ENCODE peak calls at places on chromosome 20, in four cellular contexts. W, Y, G and U are unnamed samples.

GRCh38 chr20:40591104-40591503 is 97.9 kb downstream of the MAFB start:
- DNase-seq in W (no peak), Y (no peak), G (no peak), U (no peak)

GRCh38 chr20:5662769-5663168 is 87.4 kb upstream of the SHLD1 start:
- DNase-seq in W (no peak), Y (no peak), G (no peak), U (no peak)

GRCh38 chr20:2005831-2006426 is 12.1 kb upstream of the PDYN start:
- DNase-seq in W (peak; percentile 62), Y (peak; percentile 67), G (peak; percentile 63), U (peak; percentile 46)

GRCh38 chr20:57655812-57656161 is 35.6 kb upstream of the ZBP1 start:
- DNase-seq in W (no peak), Y (no peak), G (no peak), U (no peak)

GRCh38 chr20:6298049-6298448 is 175.2 kb upstream of the FERMT1 start:
- DNase-seq in W (no peak), Y (no peak), G (no peak), U (no peak)

GRCh38 chr20:4227085-4227821 is 211.9 kb upstream of the RNF24 start:
- DNase-seq in W (no peak), Y (no peak), G (no peak), U (no peak)

GRCh38 chr20:22312744-22313346 is 271.5 kb downstream of the FOXA2 start:
- DNase-seq in W (peak; percentile 43), Y (no peak), G (no peak), U (peak; percentile 60)

GRCh38 chr20:37944456-37944981 is 41.6 kb downstream of the VSTM2L start:
- DNase-seq in W (no peak), Y (no peak), G (no peak), U (no peak)

GRCh38 chr20:22821081-22821480 is 214.0 kb upstream of the SSTR4 start:
- DNase-seq in W (no peak), Y (no peak), G (no peak), U (no peak)

GRCh38 chr20:62489186-62489939 is 13.6 kb upstream of the GATA5 start:
- DNase-seq in W (no peak), Y (peak; percentile 84), G (no peak), U (no peak)

GRCh38 chr20:57999465-58000111 is 228.9 kb downstream of the ANKRD60 start:
- DNase-seq in W (peak; percentile 37), Y (peak; percentile 4), G (no peak), U (peak; percentile 78)

GRCh38 chr20:24768977-24769675 is 179.9 kb upstream of the CST7 start:
- DNase-seq in W (peak; percentile 0), Y (no peak), G (no peak), U (no peak)

GRCh38 chr20:35006531-35006971 is 50.9 kb downstream of the MYH7B start:
- DNase-seq in W (no peak), Y (peak; percentile 22), G (no peak), U (no peak)

GRCh38 chr20:9977629-9978028 is 57.2 kb upstream of the ANKEF1 start:
- DNase-seq in W (no peak), Y (no peak), G (no peak), U (no peak)

GRCh38 chr20:10369723-10370090 is 64.3 kb downstream of the MKKS start:
- DNase-seq in W (peak; percentile 7), Y (no peak), G (no peak), U (peak; percentile 80)

GRCh38 chr20:24376523-24377085 is 92.8 kb upstream of the SYNDIG1 start:
- DNase-seq in W (no peak), Y (no peak), G (no peak), U (no peak)

GRCh38 chr20:5065489-5066383 is 54.0 kb downstream of the PCNA start:
- DNase-seq in W (peak; percentile 91), Y (no peak), G (peak; percentile 66), U (peak; percentile 75)

GRCh38 chr20:62723768-62724420 is 15.3 kb downstream of the NTSR1 start:
- DNase-seq in W (no peak), Y (no peak), G (peak; percentile 8), U (no peak)

GRCh38 chr20:57680131-57680716 is 29.6 kb downstream of the PMEPA1 start:
- DNase-seq in W (no peak), Y (no peak), G (no peak), U (no peak)

GRCh38 chr20:33731693-33732165 is at the start of gene ZNF341:
- DNase-seq in W (peak; percentile 92), Y (peak; percentile 93), G (peak; percentile 92), U (peak; percentile 74)

GRCh38 chr20:33736962-33737361 is 5.2 kb downstream of the ZNF341 start:
- DNase-seq in W (no peak), Y (no peak), G (no peak), U (no peak)

GRCh38 chr20:33730946-33731692 is 677 bp upstream of the ZNF341 start:
- DNase-seq in W (peak; percentile 10), Y (no peak), G (no peak), U (no peak)

GRCh38 chr20:33732166-33732970 is 572 bp downstream of the ZNF341 start:
- DNase-seq in W (peak; percentile 92), Y (peak; percentile 96), G (peak; percentile 89), U (peak; percentile 76)

DNA sequence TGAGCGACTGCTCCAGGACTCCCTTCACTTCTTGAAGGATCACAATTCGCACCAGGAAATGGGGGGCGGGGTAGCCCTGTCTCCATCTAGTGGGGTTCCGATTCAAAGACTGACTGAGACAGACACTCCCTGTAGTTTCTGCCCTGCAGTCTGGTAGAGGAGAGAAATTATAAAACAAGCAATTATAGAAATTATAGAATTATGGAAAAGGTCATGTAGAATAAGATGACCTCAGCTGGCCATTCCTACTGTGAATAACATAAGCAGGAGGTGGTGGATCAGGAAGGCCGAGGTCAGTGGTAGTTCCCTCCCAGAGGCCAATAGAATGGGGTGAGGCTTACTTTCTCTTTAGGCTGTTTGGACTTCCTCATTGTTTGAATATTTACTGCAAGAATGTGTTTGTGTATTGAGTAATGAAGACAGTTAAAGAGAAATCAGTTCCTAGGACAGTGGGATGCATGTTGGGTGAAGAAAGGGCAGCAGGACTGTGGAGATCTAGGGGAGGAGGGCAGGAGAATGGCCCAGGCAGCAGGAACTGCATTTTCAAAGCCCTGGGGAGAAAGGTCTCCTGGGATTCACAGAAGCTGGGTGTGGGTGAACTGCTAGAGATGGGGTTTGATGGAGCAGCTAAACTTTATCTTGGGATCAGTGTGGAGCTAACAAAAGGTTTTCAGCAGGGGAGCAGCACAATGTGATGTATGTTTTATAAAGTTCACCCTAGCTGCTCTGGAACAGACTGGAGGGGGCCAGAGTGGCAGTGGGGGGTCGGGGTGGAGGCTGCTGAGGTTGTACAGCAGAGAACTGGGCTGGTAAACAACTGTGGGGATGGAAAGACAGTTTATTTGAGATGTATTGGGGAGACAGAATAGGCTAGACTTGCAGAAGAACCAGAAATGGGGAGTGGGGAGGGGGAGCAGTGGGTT is 2.1 kb downstream of the ZNF341 start:
- DNase-seq in W (peak; percentile 63), Y (peak; percentile 62), G (no peak), U (peak; percentile 53)
- TF ChIP-seq POLR2A in W (no peak), Y (peak; percentile 34), G (no peak), U (no peak)

DNA sequence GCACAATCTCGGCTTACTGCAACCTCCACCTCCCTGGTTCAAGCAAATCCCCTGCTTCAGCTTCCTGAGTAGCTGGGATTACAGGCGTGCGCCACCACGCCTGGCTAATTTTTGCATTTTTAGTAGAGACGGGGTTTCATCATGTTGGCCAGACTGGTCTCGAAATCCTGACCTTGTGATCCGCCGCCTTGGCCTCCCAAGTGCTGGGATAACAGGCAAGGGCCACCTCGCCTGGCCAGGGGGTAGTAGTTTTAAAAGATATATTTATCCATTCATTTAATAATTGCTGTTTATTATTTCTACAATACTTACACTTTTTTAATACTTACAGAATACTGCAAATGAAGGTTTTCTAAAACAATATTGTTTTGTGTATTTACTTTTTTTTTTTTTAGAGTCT is 15.5 kb upstream of the DDX27 start:
- DNase-seq in W (no peak), Y (no peak), G (no peak), U (no peak)
- H3K36me3 ChIP-seq in W (no peaks in the 10 kb centered on the region), Y (no peaks in the 10 kb centered on the region), G (no peaks in the 10 kb centered on the region), U (no peaks in the 10 kb centered on the region)

GRCh38 chr20:7855545-7855944 is 84.7 kb downstream of the HAO1 start:
- DNase-seq in W (no peak), Y (no peak), G (no peak), U (no peak)
- TF ChIP-seq POLR2A in W (no peak), Y (no peak), G (no peak), U (no peak)

DNA sequence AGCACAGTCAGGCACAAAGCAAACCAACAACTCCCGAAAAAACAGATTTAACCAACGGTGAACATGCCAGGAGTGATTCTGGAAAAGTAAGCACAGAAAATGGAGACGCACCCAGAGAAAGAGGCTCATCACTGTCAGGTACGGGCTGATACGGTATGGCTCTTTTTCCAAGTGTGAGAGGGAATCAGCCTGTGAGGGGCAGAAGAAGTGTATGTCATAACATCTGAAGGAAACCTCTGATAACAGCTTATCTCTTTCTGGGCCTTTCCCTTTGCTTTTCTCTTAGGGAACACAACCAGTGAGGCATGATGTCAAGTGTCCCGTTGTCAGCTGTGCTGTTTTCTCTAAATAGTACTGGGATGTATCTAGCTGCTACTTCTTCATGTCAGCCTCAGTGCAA is 32.1 kb downstream of the ARFGEF2 start:
- DNase-seq in W (no peak), Y (no peak), G (no peak), U (no peak)
- H3K36me3 ChIP-seq in W (peaks cover 6% of the 10 kb centered on the region), Y (peaks cover 96% of the 10 kb centered on the region), G (peaks cover 91% of the 10 kb centered on the region), U (peaks cover 25% of the 10 kb centered on the region)

DNA sequence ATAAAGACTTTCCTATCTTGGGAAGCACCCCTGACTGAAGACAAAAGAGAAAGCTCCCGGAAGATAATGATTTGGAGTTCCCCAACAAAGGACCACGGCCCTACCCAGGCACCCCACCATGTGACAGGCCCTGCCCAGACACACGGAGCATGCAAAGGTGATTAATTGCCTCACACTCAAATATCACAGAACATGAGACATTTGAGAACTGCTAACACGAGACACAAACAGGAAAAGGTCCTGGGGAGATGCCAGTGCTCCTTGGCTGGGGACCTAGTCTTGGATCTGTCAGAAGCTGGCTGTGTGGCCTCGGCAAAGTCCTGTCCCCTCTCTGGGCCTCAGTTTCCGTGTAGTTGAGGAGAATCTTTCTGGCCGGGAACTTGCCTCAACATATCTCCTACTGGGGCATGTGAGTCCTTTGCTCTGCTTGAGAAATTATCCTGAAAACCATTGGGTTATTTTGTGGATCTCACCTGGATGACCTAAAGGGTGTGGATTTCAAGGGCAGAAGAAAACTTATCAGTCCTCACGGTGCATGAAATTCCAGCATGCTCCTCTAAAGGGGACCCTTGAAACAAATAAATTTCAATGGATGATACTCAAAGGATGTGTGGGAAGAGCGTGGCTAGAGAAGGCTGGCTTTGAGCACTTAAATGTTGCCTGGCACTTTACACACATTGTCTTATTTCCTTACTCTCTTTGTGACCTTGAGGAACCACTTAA is 82.3 kb upstream of the PTPN1 start:
- DNase-seq in W (peak; percentile 42), Y (no peak), G (no peak), U (peak; percentile 44)
- TF ChIP-seq POLR2A in W (no peak), Y (no peak), G (no peak), U (no peak)

DNA sequence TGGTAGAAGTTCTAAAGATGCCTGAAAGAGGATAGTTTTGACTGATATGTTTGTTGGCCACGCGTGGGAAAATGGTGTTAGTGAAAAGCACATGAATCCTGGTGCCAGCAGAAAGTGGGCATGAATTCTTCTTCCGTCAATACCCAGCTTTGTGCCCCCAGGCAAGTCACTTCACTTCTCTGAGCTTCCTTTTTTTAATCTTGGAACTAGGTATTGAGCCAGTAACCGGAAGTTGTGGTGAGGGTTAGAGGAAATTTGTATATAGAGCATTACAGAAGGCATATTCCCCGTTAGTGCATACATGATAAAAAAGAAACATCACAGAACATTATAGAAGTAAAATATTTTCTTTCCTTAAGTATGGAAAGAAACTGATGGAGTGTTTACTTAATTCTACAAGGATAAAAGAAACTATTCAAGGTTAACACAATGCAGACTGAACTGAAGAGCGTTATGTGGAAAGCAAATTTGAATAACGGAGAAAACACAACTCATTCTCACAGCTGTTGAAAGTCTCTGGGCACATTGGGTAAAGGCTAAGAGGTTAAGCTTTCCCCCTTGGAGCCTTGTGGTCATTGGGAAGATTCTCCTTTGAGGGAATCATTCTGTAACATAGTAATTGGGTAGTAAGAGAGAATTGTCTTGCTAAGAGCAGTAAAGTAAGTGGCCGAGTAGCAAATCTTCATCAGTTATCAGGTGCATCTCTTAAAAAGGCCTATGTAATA is 223.1 kb downstream of the BCAS1 start:
- DNase-seq in W (no peak), Y (no peak), G (no peak), U (no peak)
- H3K36me3 ChIP-seq in W (no peaks in the 10 kb centered on the region), Y (no peaks in the 10 kb centered on the region), G (no peaks in the 10 kb centered on the region), U (no peaks in the 10 kb centered on the region)